ENCODE peak calls at places on chromosomes 16 and 17, in five cellular contexts. T is A549, Q is GM12878, Y is H1, U is HepG2. W is an unnamed sample.
A peak's percentile ranks its signal among the peaks of the same experiment; 100 is the strongest.

GRCh38 chr16:4386951-4387565 is 15.4 kb downstream of the VASN start:
- DNase-seq in T (no peak), Q (no peak), Y (no peak), U (no peak), W (no peak)

GRCh38 chr16:67456383-67457140 is 24.4 kb downstream of the ATP6V0D1 start:
- DNase-seq in T (peak; percentile 58), Q (no peak), Y (no peak), U (no peak), W (no peak)

GRCh38 chr16:3861808-3862451 is 18.6 kb downstream of the CREBBP start:
- DNase-seq in T (no peak), Q (no peak), Y (no peak), U (no peak), W (peak; percentile 70)

GRCh38 chr16:89687092-89687940 is 827 bp downstream of the CDK10 start:
- DNase-seq in T (peak; percentile 67), Q (peak; percentile 24), Y (no peak), U (peak; percentile 99), W (peak; percentile 48)

GRCh38 chr17:32286518-32286900 is 20.9 kb downstream of the RHBDL3 start:
- DNase-seq in T (no peak), Q (no peak), Y (no peak), U (no peak), W (peak; percentile 71)

GRCh38 chr17:59764292-59764741 is 56.9 kb downstream of the VMP1 start:
- DNase-seq in T (no peak), Q (no peak), Y (no peak), U (no peak), W (no peak)

GRCh38 chr17:60640503-60640902 is 37.1 kb upstream of the BCAS3 start:
- DNase-seq in T (peak; percentile 31), Q (no peak), Y (no peak), U (peak; percentile 50), W (no peak)

GRCh38 chr17:39939031-39939430 is 11.5 kb downstream of the LRRC3C start:
- DNase-seq in T (no peak), Q (no peak), Y (no peak), U (no peak), W (no peak)

GRCh38 chr17:13508916-13509315 is 92.8 kb downstream of the HS3ST3A1 start:
- DNase-seq in T (no peak), Q (no peak), Y (no peak), U (no peak), W (no peak)

GRCh38 chr17:20071824-20072691 is 62.9 kb downstream of the SPECC1 start:
- DNase-seq in T (no peak), Q (no peak), Y (no peak), U (no peak), W (peak; percentile 12)

GRCh38 chr17:83199500-83200201 is 120.2 kb downstream of the METRNL start:
- DNase-seq in T (no peak), Q (no peak), Y (no peak), U (no peak), W (no peak)

GRCh38 chr16:69179255-69180010 is 7.5 kb upstream of the SNTB2 start:
- DNase-seq in T (no peak), Q (no peak), Y (no peak), U (peak; percentile 40), W (no peak)

GRCh38 chr17:45730192-45730591 is 53.9 kb upstream of the CRHR1 start:
- DNase-seq in T (no peak), Q (no peak), Y (no peak), U (no peak), W (no peak)

GRCh38 chr17:3866269-3866668 is 20.2 kb upstream of the NCBP3 start:
- DNase-seq in T (no peak), Q (no peak), Y (no peak), U (no peak), W (no peak)

GRCh38 chr16:7160093-7160492 is 172.6 kb upstream of the RBFOX1 start:
- DNase-seq in T (no peak), Q (no peak), Y (no peak), U (no peak), W (no peak)
- H3K4me2 ChIP-seq in T (no peak overlapping the region), Q (no peak overlapping the region), Y (no peak overlapping the region), U (no peak overlapping the region), W (no peak overlapping the region)

GRCh38 chr17:74130841-74131240 is 72.6 kb upstream of the RPL38 start:
- DNase-seq in T (no peak), Q (no peak), Y (no peak), U (no peak), W (no peak)

GRCh38 chr17:74135391-74136167 is 67.9 kb upstream of the RPL38 start:
- DNase-seq in T (no peak), Q (no peak), Y (no peak), U (no peak), W (no peak)

GRCh38 chr17:74132354-74132753 is 71.1 kb upstream of the RPL38 start:
- DNase-seq in T (no peak), Q (no peak), Y (no peak), U (no peak), W (no peak)

GRCh38 chr17:74134991-74135390 is 68.5 kb upstream of the RPL38 start:
- DNase-seq in T (no peak), Q (no peak), Y (no peak), U (no peak), W (no peak)

GRCh38 chr17:74133726-74134125 is 69.8 kb upstream of the RPL38 start:
- DNase-seq in T (no peak), Q (no peak), Y (no peak), U (no peak), W (no peak)
- TF ChIP-seq KDM1A in T (no peak), Q (no peak), Y (no peak), U (no peak), W (no peak)

GRCh38 chr16:9395958-9396359 is 304.5 kb downstream of the HAPSTR1 start:
- DNase-seq in T (no peak), Q (no peak), Y (no peak), U (no peak), W (no peak)

GRCh38 chr16:9389543-9390207 is 298.2 kb downstream of the HAPSTR1 start:
- DNase-seq in T (no peak), Q (no peak), Y (no peak), U (no peak), W (peak; percentile 21)

DNA sequence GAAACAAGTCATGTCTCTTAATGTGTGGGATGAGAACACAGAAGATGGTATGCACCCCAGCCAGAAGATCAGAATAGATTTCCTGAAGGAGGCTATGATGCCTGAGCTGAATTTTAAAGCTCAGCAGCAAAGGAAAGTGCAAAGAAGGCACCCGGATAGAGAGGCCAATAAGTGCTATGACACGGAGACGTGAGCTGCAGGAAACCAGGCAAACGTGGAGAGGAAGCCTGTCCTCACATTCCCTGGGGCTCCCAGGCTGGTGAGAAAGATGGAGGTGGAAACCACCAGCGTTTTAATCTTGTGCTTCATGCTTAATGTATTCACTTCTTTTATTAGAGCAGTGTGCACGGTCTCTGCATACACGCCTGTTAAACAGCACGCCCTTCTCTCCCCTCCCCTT is 302.2 kb downstream of the HAPSTR1 start:
- DNase-seq in T (no peak), Q (no peak), Y (no peak), U (no peak), W (no peak)
- H3K4me2 ChIP-seq in T (no peak overlapping the region), Q (no peak overlapping the region), Y (no peak overlapping the region), U (no peak overlapping the region), W (no peak overlapping the region)

GRCh38 chr16:9334091-9334490 is 242.6 kb downstream of the HAPSTR1 start:
- DNase-seq in T (no peak), Q (no peak), Y (no peak), U (no peak), W (no peak)
- TF ChIP-seq KDM1A in T (no peak), Q (no peak), Y (no peak), U (no peak), W (no peak)

GRCh38 chr17:76140661-76141211 is 309 bp downstream of the FOXJ1 start:
- DNase-seq in T (no peak), Q (no peak), Y (no peak), U (no peak), W (no peak)

GRCh38 chr17:76138896-76139248 is 2.2 kb downstream of the FOXJ1 start:
- DNase-seq in T (no peak), Q (no peak), Y (no peak), U (no peak), W (no peak)

GRCh38 chr17:76139801-76140660 is 1.0 kb downstream of the FOXJ1 start:
- DNase-seq in T (no peak), Q (no peak), Y (peak; percentile 73), U (no peak), W (peak; percentile 65)

GRCh38 chr17:76138234-76138895 is 2.7 kb downstream of the FOXJ1 start:
- DNase-seq in T (peak; percentile 66), Q (no peak), Y (peak; percentile 72), U (peak; percentile 93), W (no peak)

GRCh38 chr17:76139261-76139752 is 1.7 kb downstream of the FOXJ1 start:
- DNase-seq in T (no peak), Q (no peak), Y (no peak), U (no peak), W (no peak)
- H3K4me2 ChIP-seq in T (peak overlapping the region; percentile 88), Q (no peak overlapping the region), Y (peak overlapping the region; percentile 97), U (peak overlapping the region; percentile 92), W (no peak overlapping the region)

GRCh38 chr16:57653936-57654335 is 14.2 kb upstream of the ADGRG3 start:
- DNase-seq in T (no peak), Q (no peak), Y (no peak), U (no peak), W (no peak)
- TF ChIP-seq KDM1A in T (no peak), Q (no peak), Y (no peak), U (no peak), W (no peak)

DNA sequence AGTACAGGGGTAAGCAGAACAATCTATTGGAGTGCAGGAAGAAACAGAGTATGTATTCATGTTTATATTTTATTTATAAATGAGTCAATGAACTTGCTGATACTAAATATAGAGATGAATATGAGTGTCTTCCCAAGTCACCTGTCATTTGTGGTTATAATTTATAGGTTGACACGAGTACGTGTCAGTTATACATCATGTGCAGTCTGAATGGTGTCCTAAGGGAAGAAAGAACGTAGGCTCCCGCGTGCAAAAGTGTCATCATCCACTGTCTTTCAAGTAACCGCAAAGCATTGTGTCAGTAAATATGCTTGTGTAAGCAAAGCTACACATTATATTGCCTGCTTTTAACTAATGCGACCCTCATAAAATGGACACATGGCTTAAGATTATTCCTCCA is 786.1 kb downstream of the KCNJ2 start:
- DNase-seq in T (no peak), Q (no peak), Y (no peak), U (no peak), W (no peak)
- H3K4me2 ChIP-seq in T (no peak overlapping the region), Q (no peak overlapping the region), Y (no peak overlapping the region), U (no peak overlapping the region), W (no peak overlapping the region)